ENCODE peak calls at places on chromosome 7, in nine cellular contexts. Z, E, L, F, A, X, K, R and M are unnamed samples.

GRCh38 chr7:35349001-35349400 is 95.1 kb upstream of the TBX20 start:
- DNase-seq in Z (no peak), E (no peak), L (no peak), F (no peak), A (no peak), X (no peak), K (no peak), R (no peak), M (no peak)

GRCh38 chr7:148318092-148318756 is 272.3 kb upstream of the C7orf33 start:
- DNase-seq in Z (no peak), E (no peak), L (no peak), F (no peak), A (no peak), X (no peak), K (no peak), R (no peak), M (no peak)

GRCh38 chr7:31633894-31634494 is 53.0 kb upstream of the PPP1R17 start:
- DNase-seq in Z (peak), E (no peak), L (peak), F (no peak), A (peak), X (peak), K (peak), R (peak), M (peak)

GRCh38 chr7:665251-665650 is 61.2 kb upstream of the DNAAF5 start:
- DNase-seq in Z (no peak), E (no peak), L (peak), F (no peak), A (no peak), X (no peak), K (no peak), R (peak), M (no peak)

GRCh38 chr7:71283802-71284201 is 151.9 kb downstream of the GALNT17 start:
- DNase-seq in Z (no peak), E (no peak), L (no peak), F (no peak), A (no peak), X (no peak), K (no peak), R (no peak), M (no peak)

GRCh38 chr7:124856299-124856888 is 73.2 kb downstream of the POT1 start:
- DNase-seq in Z (no peak), E (peak), L (peak), F (no peak), A (no peak), X (no peak), K (peak), R (peak), M (no peak)

GRCh38 chr7:101912711-101913110 is 95.3 kb downstream of the CUX1 start:
- DNase-seq in Z (no peak), E (no peak), L (no peak), F (peak), A (no peak), X (no peak), K (no peak), R (no peak), M (no peak)

GRCh38 chr7:135678612-135679575 is 16.6 kb downstream of the STMP1 start:
- DNase-seq in Z (peak), E (no peak), L (no peak), F (no peak), A (peak), X (no peak), K (no peak), R (peak), M (no peak)

GRCh38 chr7:1460757-1461639 is 1.7 kb upstream of the MICALL2 start:
- DNase-seq in Z (peak), E (peak), L (no peak), F (peak), A (peak), X (peak), K (no peak), R (peak), M (no peak)

GRCh38 chr7:129024125-129024524 is 30.8 kb downstream of the TNPO3 start:
- DNase-seq in Z (no peak), E (no peak), L (no peak), F (no peak), A (no peak), X (no peak), K (no peak), R (no peak), M (no peak)

GRCh38 chr7:30172451-30172850 is 37.7 kb downstream of the MTURN start:
- DNase-seq in Z (no peak), E (no peak), L (no peak), F (no peak), A (no peak), X (no peak), K (no peak), R (no peak), M (no peak)

GRCh38 chr7:56063882-56064625 is at the start of gene SUMF2:
- DNase-seq in Z (peak), E (peak), L (peak), F (peak), A (peak), X (peak), K (no peak), R (peak), M (peak)

GRCh38 chr7:47906883-47907282 is 41.4 kb downstream of the PKD1L1 start:
- DNase-seq in Z (no peak), E (no peak), L (no peak), F (no peak), A (no peak), X (no peak), K (no peak), R (no peak), M (no peak)

GRCh38 chr7:113099284-113099919 is 12.8 kb upstream of the GPR85 start:
- DNase-seq in Z (no peak), E (no peak), L (no peak), F (no peak), A (peak), X (no peak), K (no peak), R (no peak), M (no peak)

GRCh38 chr7:139043823-139044812 is 8.3 kb upstream of the ZC3HAV1L start:
- DNase-seq in Z (no peak), E (peak), L (peak), F (no peak), A (no peak), X (peak), K (no peak), R (no peak), M (no peak)

GRCh38 chr7:1558181-1558811 is 2.3 kb upstream of the TMEM184A start:
- DNase-seq in Z (no peak), E (no peak), L (no peak), F (no peak), A (peak), X (no peak), K (no peak), R (no peak), M (peak)

GRCh38 chr7:5667391-5667790 is 114.1 kb downstream of the RNF216 start:
- DNase-seq in Z (no peak), E (peak), L (no peak), F (no peak), A (no peak), X (no peak), K (no peak), R (no peak), M (no peak)

GRCh38 chr7:157444011-157444842 is 107.4 kb downstream of the DNAJB6 start:
- DNase-seq in Z (no peak), E (no peak), L (no peak), F (peak), A (no peak), X (no peak), K (no peak), R (no peak), M (no peak)

GRCh38 chr7:11261470-11261869 is 287.8 kb downstream of the PHF14 start:
- DNase-seq in Z (peak), E (no peak), L (no peak), F (no peak), A (peak), X (no peak), K (no peak), R (no peak), M (no peak)

GRCh38 chr7:132893560-132893959 is 188.3 kb downstream of the CHCHD3 start:
- DNase-seq in Z (no peak), E (no peak), L (no peak), F (no peak), A (no peak), X (no peak), K (no peak), R (no peak), M (no peak)

GRCh38 chr7:135508853-135509588 is 881 bp downstream of the CNOT4 start:
- DNase-seq in Z (no peak), E (no peak), L (no peak), F (no peak), A (peak), X (peak), K (no peak), R (peak), M (peak)

GRCh38 chr7:8765374-8765773 is 332.0 kb downstream of the NXPH1 start:
- DNase-seq in Z (no peak), E (no peak), L (no peak), F (no peak), A (no peak), X (no peak), K (no peak), R (no peak), M (no peak)

GRCh38 chr7:142957723-142958122 is 4.4 kb downstream of the KEL start:
- DNase-seq in Z (no peak), E (no peak), L (no peak), F (no peak), A (no peak), X (no peak), K (no peak), R (no peak), M (no peak)

GRCh38 chr7:157601530-157601929 is 264.7 kb downstream of the DNAJB6 start:
- DNase-seq in Z (no peak), E (no peak), L (no peak), F (peak), A (no peak), X (no peak), K (no peak), R (peak), M (no peak)

GRCh38 chr7:36360244-36360643 is 29.4 kb upstream of the ANLN start:
- DNase-seq in Z (no peak), E (no peak), L (no peak), F (no peak), A (no peak), X (no peak), K (no peak), R (no peak), M (peak)

GRCh38 chr7:404782-405488 is 114.7 kb downstream of the PDGFA start:
- DNase-seq in Z (no peak), E (no peak), L (no peak), F (no peak), A (no peak), X (no peak), K (no peak), R (no peak), M (no peak)

GRCh38 chr7:45697576-45698136 is 123.5 kb downstream of the ADCY1 start:
- DNase-seq in Z (peak), E (no peak), L (no peak), F (no peak), A (no peak), X (no peak), K (no peak), R (peak), M (no peak)

GRCh38 chr7:51035696-51036095 is 253.0 kb upstream of the GRB10 start:
- DNase-seq in Z (no peak), E (no peak), L (no peak), F (no peak), A (no peak), X (no peak), K (no peak), R (peak), M (no peak)

GRCh38 chr7:24035653-24036414 is 248.2 kb upstream of the NPY start:
- DNase-seq in Z (no peak), E (no peak), L (no peak), F (no peak), A (no peak), X (no peak), K (no peak), R (no peak), M (no peak)

GRCh38 chr7:41702635-41703371 is at the start of gene INHBA:
- DNase-seq in Z (no peak), E (no peak), L (peak), F (no peak), A (no peak), X (no peak), K (no peak), R (peak), M (no peak)
- H3K4me3 ChIP-seq in Z (no peak), E (no peak), L (peak), F (no peak), A (no peak), X (no peak), K (no peak), R (peak), M (no peak)

GRCh38 chr7:77571791-77572190 is 34.7 kb downstream of the PTPN12 start:
- DNase-seq in Z (no peak), E (no peak), L (no peak), F (no peak), A (no peak), X (no peak), K (no peak), R (no peak), M (no peak)

GRCh38 chr7:77565917-77566316 is 28.8 kb downstream of the PTPN12 start:
- DNase-seq in Z (no peak), E (peak), L (no peak), F (no peak), A (no peak), X (no peak), K (no peak), R (peak), M (no peak)

GRCh38 chr7:77566421-77566820 is 29.3 kb downstream of the PTPN12 start:
- DNase-seq in Z (no peak), E (no peak), L (no peak), F (no peak), A (no peak), X (no peak), K (no peak), R (no peak), M (no peak)

GRCh38 chr7:77570330-77571011 is 33.4 kb downstream of the PTPN12 start:
- DNase-seq in Z (no peak), E (peak), L (peak), F (no peak), A (no peak), X (no peak), K (peak), R (peak), M (no peak)

GRCh38 chr7:77569514-77570232 is 32.6 kb downstream of the PTPN12 start:
- DNase-seq in Z (no peak), E (no peak), L (no peak), F (no peak), A (no peak), X (no peak), K (no peak), R (peak), M (no peak)
- H3K27ac ChIP-seq in Z (peak), E (peak), L (no peak), F (peak), A (no peak), X (no peak), K (peak), R (peak), M (no peak)

GRCh38 chr7:103990991-103991390 is 1.5 kb upstream of the RELN start:
- DNase-seq in Z (no peak), E (no peak), L (no peak), F (no peak), A (no peak), X (no peak), K (no peak), R (no peak), M (no peak)

GRCh38 chr7:103991406-103991805 is 1.9 kb upstream of the RELN start:
- DNase-seq in Z (no peak), E (no peak), L (no peak), F (no peak), A (no peak), X (no peak), K (no peak), R (no peak), M (no peak)

GRCh38 chr7:103989200-103989784 is at the start of gene RELN:
- DNase-seq in Z (no peak), E (no peak), L (no peak), F (no peak), A (no peak), X (no peak), K (no peak), R (peak), M (peak)

GRCh38 chr7:103988468-103989199 is 824 bp downstream of the RELN start:
- DNase-seq in Z (no peak), E (no peak), L (no peak), F (no peak), A (no peak), X (no peak), K (no peak), R (no peak), M (no peak)

GRCh38 chr7:103989785-103990775 is 622 bp upstream of the RELN start:
- DNase-seq in Z (no peak), E (no peak), L (no peak), F (no peak), A (peak), X (no peak), K (no peak), R (peak), M (peak)
- H3K4me3 ChIP-seq in Z (peak), E (no peak), L (peak), F (peak), A (no peak), X (peak), K (peak), R (peak), M (peak)

GRCh38 chr7:76310102-76310957 is 7.9 kb downstream of the HSPB1 start:
- DNase-seq in Z (peak), E (no peak), L (no peak), F (no peak), A (peak), X (peak), K (no peak), R (no peak), M (no peak)
- H3K27ac ChIP-seq in Z (peak), E (no peak), L (no peak), F (no peak), A (peak), X (peak), K (no peak), R (no peak), M (no peak)

GRCh38 chr7:98617051-98617959 is at the start of gene NPTX2:
- DNase-seq in Z (no peak), E (no peak), L (no peak), F (no peak), A (peak), X (peak), K (no peak), R (no peak), M (peak)

GRCh38 chr7:98619450-98620321 is 2.6 kb downstream of the NPTX2 start:
- DNase-seq in Z (no peak), E (no peak), L (no peak), F (no peak), A (peak), X (no peak), K (no peak), R (peak), M (peak)

GRCh38 chr7:98616381-98617050 is 569 bp upstream of the NPTX2 start:
- DNase-seq in Z (no peak), E (no peak), L (no peak), F (no peak), A (peak), X (no peak), K (no peak), R (no peak), M (no peak)

GRCh38 chr7:98617960-98618418 is 904 bp downstream of the NPTX2 start:
- DNase-seq in Z (no peak), E (no peak), L (no peak), F (no peak), A (no peak), X (no peak), K (no peak), R (no peak), M (peak)

DNA sequence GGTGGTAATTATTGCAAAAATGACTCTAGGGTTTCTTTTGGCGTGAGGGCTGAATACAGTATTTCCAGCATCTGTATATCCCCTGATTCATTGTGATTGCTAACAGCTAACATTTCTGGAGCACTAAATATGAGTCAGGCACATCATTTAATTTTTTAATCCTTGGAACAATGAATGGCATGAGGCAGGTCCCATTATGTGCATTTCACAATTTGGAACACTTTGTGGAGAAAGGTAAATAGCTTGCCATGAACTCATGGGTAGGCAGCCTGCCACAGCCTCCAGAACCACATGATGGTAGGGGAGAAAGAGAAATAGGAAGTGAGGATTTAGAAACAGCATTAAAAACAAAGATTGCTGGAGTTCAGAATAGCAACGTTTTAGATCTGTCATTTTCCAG is 1.7 kb downstream of the NPTX2 start:
- DNase-seq in Z (no peak), E (no peak), L (no peak), F (no peak), A (peak), X (no peak), K (no peak), R (no peak), M (no peak)
- H3K4me3 ChIP-seq in Z (no peak), E (no peak), L (no peak), F (peak), A (no peak), X (no peak), K (no peak), R (no peak), M (peak)

GRCh38 chr7:69598081-69598486 is at the start of gene AUTS2:
- DNase-seq in Z (peak), E (peak), L (peak), F (peak), A (peak), X (peak), K (peak), R (peak), M (peak)
- H3K27ac ChIP-seq in Z (peak), E (peak), L (no peak), F (peak), A (peak), X (peak), K (peak), R (peak), M (peak)